ENCODE peak calls at places on chromosome 20, in five cellular contexts. T is osteoblast, F is GM23338, S is GM23248, Y is K562. W is an unnamed sample.

GRCh38 chr20:4069741-4070140 is 54.4 kb upstream of the RNF24 start:
- DNase-seq in S (peak; percentile 70), Y (no peak), F (no peak), T (no peak), W (peak; percentile 32)

GRCh38 chr20:49281059-49281912 is 3.4 kb upstream of the ZNFX1 start:
- DNase-seq in F (peak; percentile 78), S (peak; percentile 31), Y (peak; percentile 63), T (no peak), W (peak; percentile 31)

GRCh38 chr20:41038878-41039404 is 10.3 kb downstream of the TOP1 start:
- DNase-seq in S (no peak), F (no peak), Y (no peak), T (peak; percentile 78), W (no peak)

GRCh38 chr20:57250607-57251343 is 15.7 kb downstream of the BMP7 start:
- DNase-seq in S (no peak), Y (no peak), T (no peak), F (no peak), W (no peak)

GRCh38 chr20:38272961-38273360 is 12.4 kb upstream of the KIAA1755 start:
- DNase-seq in Y (no peak), T (peak; percentile 74), F (no peak), S (peak; percentile 75), W (no peak)

GRCh38 chr20:62716198-62716940 is 7.7 kb downstream of the NTSR1 start:
- DNase-seq in S (peak; percentile 18), F (no peak), T (no peak), Y (no peak), W (no peak)

GRCh38 chr20:18004389-18005031 is 35.7 kb downstream of the MGME1 start:
- DNase-seq in Y (no peak), T (no peak), F (no peak), S (no peak), W (no peak)

GRCh38 chr20:56722042-56722441 is 92.9 kb downstream of the TFAP2C start:
- DNase-seq in F (no peak), S (peak; percentile 26), T (no peak), Y (no peak), W (no peak)

GRCh38 chr20:59004493-59004762 is 2.6 kb downstream of the CTSZ start:
- DNase-seq in F (no peak), T (peak; percentile 59), Y (no peak), S (no peak), W (no peak)

GRCh38 chr20:6595704-6596103 is 171.8 kb upstream of the BMP2 start:
- DNase-seq in F (no peak), T (no peak), Y (no peak), S (no peak), W (no peak)

GRCh38 chr20:47201074-47201730 is 155.3 kb downstream of the ZMYND8 start:
- DNase-seq in S (no peak), T (no peak), F (no peak), Y (no peak), W (no peak)

GRCh38 chr20:12554416-12554815 is 454.4 kb upstream of the SPTLC3 start:
- DNase-seq in F (no peak), T (no peak), Y (no peak), S (no peak), W (peak; percentile 19)

GRCh38 chr20:46501337-46501942 is 11.9 kb downstream of the ZNF334 start:
- DNase-seq in Y (no peak), F (peak; percentile 11), S (no peak), T (no peak), W (no peak)

GRCh38 chr20:59439243-59439642 is 138.8 kb downstream of the EDN3 start:
- DNase-seq in F (no peak), Y (peak; percentile 16), S (no peak), T (no peak), W (no peak)

GRCh38 chr20:33127422-33128097 is 40.4 kb upstream of the BPIFA2 start:
- DNase-seq in Y (no peak), F (no peak), S (no peak), T (no peak), W (no peak)

GRCh38 chr20:20085812-20086211 is 33.5 kb downstream of the CFAP61 start:
- DNase-seq in S (peak; percentile 23), F (no peak), T (no peak), Y (no peak), W (no peak)

GRCh38 chr20:52684176-52684575 is 288.0 kb upstream of the TSHZ2 start:
- DNase-seq in T (no peak), F (peak; percentile 5), S (no peak), Y (no peak), W (no peak)

GRCh38 chr20:57276221-57276620 is 9.8 kb upstream of the BMP7 start:
- DNase-seq in T (no peak), Y (no peak), S (no peak), F (no peak), W (no peak)

GRCh38 chr20:47727909-47728361 is 57.3 kb downstream of the SULF2 start:
- DNase-seq in Y (no peak), F (no peak), S (no peak), T (no peak), W (no peak)

GRCh38 chr20:61983965-61984364 is 81.7 kb downstream of the TAF4 start:
- DNase-seq in T (no peak), Y (no peak), S (no peak), F (no peak), W (no peak)

GRCh38 chr20:48635791-48636267 is 192.0 kb downstream of the PREX1 start:
- DNase-seq in F (peak; percentile 82), S (peak; percentile 69), T (peak; percentile 98), Y (peak; percentile 87), W (peak; percentile 64)

GRCh38 chr20:56360133-56360898 is 1.5 kb downstream of the FAM210B start:
- DNase-seq in S (no peak), T (peak; percentile 82), F (no peak), Y (no peak), W (peak; percentile 30)

GRCh38 chr20:19506021-19506420 is 252.0 kb upstream of the RIN2 start:
- DNase-seq in S (no peak), Y (no peak), T (no peak), F (no peak), W (no peak)

GRCh38 chr20:47400685-47401084 is 44.2 kb upstream of the ZMYND8 start:
- DNase-seq in Y (peak; percentile 81), F (peak; percentile 30), T (no peak), S (no peak), W (peak; percentile 35)

GRCh38 chr20:40960521-40960956 is 68.1 kb upstream of the TOP1 start:
- DNase-seq in T (peak; percentile 3), Y (no peak), F (no peak), S (peak; percentile 85), W (no peak)

GRCh38 chr20:12153616-12154015 is 235.9 kb downstream of the BTBD3 start:
- DNase-seq in F (no peak), S (no peak), Y (no peak), T (no peak), W (peak; percentile 81)

GRCh38 chr20:37977786-37978185 is 55.5 kb downstream of the TTI1 start:
- DNase-seq in T (no peak), S (no peak), F (no peak), Y (no peak), W (no peak)

DNA sequence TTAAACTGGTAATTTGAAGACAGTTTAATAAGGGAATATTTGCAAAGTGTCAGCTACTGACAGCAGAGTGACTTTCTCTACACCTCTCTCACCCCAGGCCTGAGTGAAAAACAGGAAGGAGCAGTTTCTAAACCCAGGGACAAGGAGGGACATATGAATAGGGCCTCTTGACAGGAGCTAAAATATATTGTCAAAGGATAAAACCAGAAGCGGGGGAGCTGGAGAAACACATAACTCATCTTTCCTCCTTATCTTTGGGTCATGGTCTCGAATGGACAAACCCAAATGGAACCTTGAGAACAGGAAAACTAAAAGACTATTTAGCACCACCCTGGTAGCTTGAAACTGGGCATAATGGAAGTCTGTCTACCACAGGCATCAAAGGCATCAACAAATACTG is 197.5 kb upstream of the FOXA2 start:
- DNase-seq in T (no peak), F (no peak), Y (no peak), S (no peak), W (no peak)
- H2AFZ ChIP-seq in T (no peak overlapping the region), F (no peak overlapping the region), Y (no peak overlapping the region), S (no peak overlapping the region), W (no peak overlapping the region)

GRCh38 chr20:36745234-36745926 is 510 bp downstream of the NDRG3 start:
- DNase-seq in T (peak; percentile 71), S (peak; percentile 45), Y (no peak), F (peak; percentile 60), W (no peak)
- H2AFZ ChIP-seq in T (peak overlapping the region; percentile 77), S (peak overlapping the region; percentile 84), Y (peak overlapping the region; percentile 85), F (peak overlapping the region; percentile 88), W (peak overlapping the region; percentile 94)

DNA sequence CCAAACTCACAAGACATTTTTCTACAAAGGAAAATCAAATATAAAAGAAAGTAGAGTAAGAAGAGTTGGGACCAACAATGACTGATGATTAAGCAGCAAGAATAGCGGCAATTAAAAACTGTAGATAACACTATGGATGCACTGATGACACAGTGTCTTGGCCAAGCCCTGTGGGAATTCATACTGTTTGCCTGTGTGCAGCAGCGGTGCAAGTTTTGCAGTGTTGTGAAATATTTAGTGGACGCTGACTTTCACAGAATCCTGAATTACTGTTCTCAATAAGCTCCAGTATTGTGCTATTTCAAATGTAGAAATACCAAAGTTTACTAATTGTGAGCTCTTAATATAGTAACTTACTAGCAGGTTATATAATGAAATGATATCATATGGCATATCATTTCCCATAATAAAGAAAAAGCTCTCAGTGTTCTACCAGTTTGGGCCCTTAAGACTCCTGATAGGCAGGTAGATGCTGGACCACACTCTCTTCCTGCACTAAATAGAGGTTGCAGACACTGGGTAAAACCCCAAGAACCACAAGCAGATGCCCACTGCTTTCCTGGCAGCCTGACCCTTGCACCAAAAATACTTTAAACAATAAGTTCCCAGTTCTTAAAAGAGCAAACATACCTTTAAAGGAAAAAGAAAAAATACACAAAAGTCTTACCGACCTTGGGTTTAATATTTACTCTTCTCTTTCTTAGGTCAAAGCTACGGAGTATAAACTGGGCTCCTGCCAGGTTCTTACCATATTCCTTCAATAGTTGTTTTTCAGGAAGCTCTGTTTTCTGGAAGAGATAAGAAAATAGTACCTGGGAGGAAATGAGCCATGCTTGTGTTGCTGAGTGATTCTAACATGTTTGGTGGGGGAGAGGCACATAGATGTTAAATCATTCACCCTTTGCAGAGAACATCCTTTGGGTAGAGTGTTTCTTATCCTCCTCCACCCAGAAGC is 41.6 kb downstream of the ANKEF1 start:
- DNase-seq in S (no peak), F (no peak), T (no peak), Y (no peak), W (peak; percentile 96)
- H2AFZ ChIP-seq in S (no peak overlapping the region), F (no peak overlapping the region), T (no peak overlapping the region), Y (no peak overlapping the region), W (no peak overlapping the region)

GRCh38 chr20:39800111-39800510 is 838.0 kb downstream of the DHX35 start:
- DNase-seq in S (peak; percentile 93), F (no peak), T (no peak), Y (no peak), W (no peak)

GRCh38 chr20:39795401-39796272 is 833.5 kb downstream of the DHX35 start:
- DNase-seq in Y (no peak), T (no peak), S (peak; percentile 71), F (no peak), W (no peak)

GRCh38 chr20:39799366-39799965 is 837.3 kb downstream of the DHX35 start:
- DNase-seq in F (no peak), Y (no peak), S (peak; percentile 8), T (no peak), W (no peak)

GRCh38 chr20:39800548-39800947 is 838.4 kb downstream of the DHX35 start:
- DNase-seq in Y (no peak), F (no peak), S (peak; percentile 92), T (peak; percentile 69), W (no peak)
- H2AFZ ChIP-seq in Y (no peak overlapping the region), F (no peak overlapping the region), S (peak overlapping the region; percentile 6), T (peak overlapping the region; percentile 18), W (no peak overlapping the region)

W was measured in PC-3.